ENCODE peak calls at places on chromosomes 13 and 19, in six cellular contexts. T is AG08396; X is hippocampal formation; O is colonic mucosa; Z is stimulated activated CD4-positive, alpha-beta T cell treated with anti-CD3 and anti-CD28 coated beads, Interleukin-1b, Interleukin-23, amount 100 ng/mL, for 24 hours; U is LoVo. K is an unnamed sample.

GRCh38 chr19:45276284-45276687 is 25.2 kb downstream of the MARK4 start:
- DNase-seq in T (no peak), X (no peak), O (no peak), Z (no peak), U (no peak), K (no peak)

GRCh38 chr13:71499944-71500514 is 367.0 kb downstream of the DACH1 start:
- DNase-seq in T (no peak), X (no peak), O (no peak), Z (no peak), U (no peak), K (no peak)

GRCh38 chr19:22735911-22736645 is 47.9 kb downstream of the ZNF99 start:
- DNase-seq in T (no peak), X (no peak), O (no peak), Z (no peak), U (no peak), K (no peak)

GRCh38 chr13:99982021-99982740 is 597 bp downstream of the ZIC2 start:
- DNase-seq in T (no peak), X (no peak), O (no peak), Z (no peak), U (no peak), K (no peak)

GRCh38 chr19:584240-585001 is 5.3 kb upstream of the HCN2 start:
- DNase-seq in T (peak; percentile 83), X (no peak), O (no peak), Z (no peak), U (no peak), K (peak; percentile 42)

GRCh38 chr13:65656740-65657329 is 1573.3 kb downstream of the PCDH9 start:
- DNase-seq in T (no peak), X (peak; percentile 28), O (no peak), Z (no peak), U (no peak), K (no peak)

GRCh38 chr13:30908416-30908980 is 2.4 kb downstream of the MEDAG start:
- DNase-seq in T (no peak), X (no peak), O (no peak), Z (no peak), U (no peak), K (peak; percentile 12)

GRCh38 chr19:38666662-38667448 is 19.4 kb downstream of the ACTN4 start:
- DNase-seq in T (no peak), X (no peak), O (no peak), Z (no peak), U (no peak), K (no peak)

GRCh38 chr13:37595162-37595561 is 3.4 kb downstream of the POSTN start:
- DNase-seq in T (no peak), X (no peak), O (no peak), Z (no peak), U (no peak), K (no peak)

GRCh38 chr19:44745386-44745831 is 3.1 kb upstream of the BCL3 start:
- DNase-seq in T (peak; percentile 60), X (no peak), O (peak; percentile 89), Z (no peak), U (peak; percentile 43), K (no peak)

GRCh38 chr13:96629331-96629730 is 364.9 kb downstream of the OXGR1 start:
- DNase-seq in T (no peak), X (no peak), O (no peak), Z (no peak), U (no peak), K (no peak)

GRCh38 chr19:17448190-17448967 is at the start of gene TMEM221:
- DNase-seq in T (peak; percentile 81), X (no peak), O (peak; percentile 46), Z (peak; percentile 16), U (no peak), K (no peak)

GRCh38 chr13:113930711-113931637 is 42.9 kb downstream of the C13orf46 start:
- DNase-seq in T (no peak), X (no peak), O (no peak), Z (no peak), U (no peak), K (no peak)

GRCh38 chr13:32135655-32136054 is 104.1 kb downstream of the FRY start:
- DNase-seq in T (peak; percentile 49), X (no peak), O (no peak), Z (no peak), U (no peak), K (no peak)

GRCh38 chr13:75264611-75265010 is 217.4 kb downstream of the TBC1D4 start:
- DNase-seq in T (peak; percentile 21), X (no peak), O (no peak), Z (no peak), U (no peak), K (no peak)

GRCh38 chr19:33609353-33609752 is 12.4 kb upstream of the CHST8 start:
- DNase-seq in T (no peak), X (no peak), O (no peak), Z (no peak), U (no peak), K (no peak)

GRCh38 chr13:37316935-37317334 is 211.5 kb upstream of the CSNK1A1L start:
- DNase-seq in T (no peak), X (no peak), O (no peak), Z (no peak), U (no peak), K (no peak)

GRCh38 chr19:39927524-39928356 is 6.7 kb downstream of the FCGBP start:
- DNase-seq in T (no peak), X (no peak), O (peak; percentile 15), Z (no peak), U (no peak), K (no peak)

GRCh38 chr13:95411641-95412040 is 110.4 kb upstream of the ABCC4 start:
- DNase-seq in T (no peak), X (no peak), O (no peak), Z (no peak), U (no peak), K (no peak)

GRCh38 chr13:45122941-45123340 is 2.6 kb downstream of the GTF2F2 start:
- DNase-seq in T (no peak), X (no peak), O (no peak), Z (no peak), U (no peak), K (no peak)

GRCh38 chr19:7229735-7230134 is 64.5 kb downstream of the INSR start:
- DNase-seq in T (no peak), X (no peak), O (no peak), Z (no peak), U (no peak), K (no peak)

GRCh38 chr19:50008532-50008931 is 16.6 kb downstream of the VRK3 start:
- DNase-seq in T (no peak), X (no peak), O (no peak), Z (no peak), U (no peak), K (no peak)

GRCh38 chr19:38849746-38850230 is at the start of gene HNRNPL:
- DNase-seq in T (peak; percentile 97), X (no peak), O (peak; percentile 99), Z (peak; percentile 97), U (no peak), K (peak; percentile 97)

GRCh38 chr13:112725346-112726017 is 35.6 kb downstream of the ATP11A start:
- DNase-seq in T (no peak), X (no peak), O (no peak), Z (no peak), U (peak; percentile 4), K (no peak)